ENCODE peak calls at places on chromosome 14, in four cellular contexts. J is CD8-positive, alpha-beta memory T cell; Q is left ventricle myocardium inferior; K is epithelial cell of proximal tubule. G is an unnamed sample.

GRCh38 chr14:38111046-38111445 is 96.7 kb upstream of the SSTR1 start:
- DNase-seq in J (no peak), Q (no peak), K (no peak), G (no peak)

GRCh38 chr14:22552001-22552826 is 36.8 kb downstream of the DAD1 start:
- DNase-seq in J (no peak), Q (no peak), K (no peak), G (no peak)

GRCh38 chr14:95296595-95297365 is 22.9 kb downstream of the CLMN start:
- DNase-seq in J (no peak), Q (no peak), K (no peak), G (no peak)

GRCh38 chr14:54739514-54739913 is 163.1 kb downstream of the GCH1 start:
- DNase-seq in J (no peak), Q (no peak), K (no peak), G (no peak)

GRCh38 chr14:37585101-37585479 is 10.0 kb downstream of the FOXA1 start:
- DNase-seq in J (no peak), Q (no peak), K (no peak), G (no peak)

GRCh38 chr14:50030049-50030448 is 86.3 kb downstream of the VCPKMT start:
- DNase-seq in J (no peak), Q (no peak), K (no peak), G (no peak)

GRCh38 chr14:34204774-34205173 is 253.9 kb upstream of the EGLN3 start:
- DNase-seq in J (no peak), Q (no peak), K (no peak), G (no peak)

GRCh38 chr14:68285421-68286179 is 466.0 kb downstream of the RAD51B start:
- DNase-seq in J (peak), Q (no peak), K (no peak), G (no peak)

GRCh38 chr14:95066427-95066986 is 90.8 kb downstream of the DICER1 start:
- DNase-seq in J (no peak), Q (no peak), K (no peak), G (no peak)

GRCh38 chr14:32244404-32244803 is 41.3 kb upstream of the RNU6-8 start:
- DNase-seq in J (no peak), Q (no peak), K (no peak), G (no peak)

GRCh38 chr14:90645842-90646443 is 170.3 kb downstream of the TTC7B start:
- DNase-seq in J (no peak), Q (no peak), K (peak), G (no peak)

GRCh38 chr14:60102389-60102788 is 10.7 kb downstream of the PCNX4 start:
- DNase-seq in J (no peak), Q (no peak), K (no peak), G (peak)

GRCh38 chr14:50062438-50063039 is 53.8 kb downstream of the VCPKMT start:
- DNase-seq in J (peak), Q (no peak), K (no peak), G (peak)

GRCh38 chr14:96631621-96632362 is 129.6 kb downstream of the PAPOLA start:
- DNase-seq in J (no peak), Q (no peak), K (no peak), G (no peak)

GRCh38 chr14:102197317-102197850 is 57.7 kb downstream of the WDR20 start:
- DNase-seq in J (no peak), Q (no peak), K (no peak), G (no peak)

GRCh38 chr14:36659010-36659821 is 2.4 kb upstream of the PAX9 start:
- DNase-seq in J (no peak), Q (no peak), K (no peak), G (no peak)

GRCh38 chr14:87066221-87066817 is 926.7 kb downstream of the GALC start:
- DNase-seq in J (no peak), Q (no peak), K (no peak), G (no peak)

GRCh38 chr14:99664636-99665273 is 19.3 kb upstream of the CYP46A1 start:
- DNase-seq in J (no peak), Q (no peak), K (no peak), G (no peak)

GRCh38 chr14:28461379-28461778 is 305.2 kb upstream of the FOXG1 start:
- DNase-seq in J (no peak), Q (no peak), K (no peak), G (peak)

GRCh38 chr14:105099778-105100177 is 34.5 kb upstream of the GPR132 start:
- DNase-seq in J (no peak), Q (no peak), K (no peak), G (no peak)

GRCh38 chr14:63713765-63714164 is 14.1 kb downstream of the SGPP1 start:
- DNase-seq in J (no peak), Q (no peak), K (no peak), G (peak)

GRCh38 chr14:29282169-29282568 is 515.6 kb downstream of the FOXG1 start:
- DNase-seq in J (no peak), Q (no peak), K (no peak), G (no peak)

DNA sequence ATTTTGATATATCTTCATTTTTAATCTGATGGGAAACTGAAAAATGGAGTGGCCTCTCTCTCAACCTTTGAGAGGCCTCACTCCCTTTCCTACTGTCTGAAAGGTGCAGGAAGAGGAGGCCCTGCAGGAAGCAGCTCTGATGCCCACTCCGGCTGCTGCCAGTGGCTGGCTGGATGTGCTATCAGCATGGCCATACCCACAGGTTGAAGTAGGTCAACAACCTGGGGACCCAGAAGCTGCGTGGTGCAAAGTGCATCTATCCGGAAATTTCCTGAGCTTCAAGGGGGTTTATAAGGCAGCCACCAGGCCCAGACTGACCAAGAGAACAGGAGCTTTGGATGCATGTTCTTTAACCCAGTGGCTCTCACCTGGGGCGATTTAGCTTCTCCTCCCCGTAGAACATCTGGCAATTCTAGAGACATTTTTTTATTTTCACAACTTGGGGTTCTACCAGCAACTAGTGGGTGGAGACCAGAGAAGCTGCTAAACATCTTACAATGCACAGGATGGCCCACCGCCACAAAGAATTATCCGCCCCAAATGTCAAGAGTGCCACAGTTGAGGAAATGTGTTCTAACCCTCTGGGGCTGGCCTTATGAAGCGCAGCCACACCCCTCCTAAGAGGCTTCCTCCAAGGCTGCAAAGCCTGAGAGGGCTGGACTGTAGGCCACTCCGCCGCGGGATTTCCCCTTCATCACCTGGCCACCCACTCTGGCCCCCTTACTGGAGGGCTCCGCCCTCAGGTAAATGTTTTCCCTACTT is 8.2 kb upstream of the BATF start:
- DNase-seq in J (peak), Q (no peak), K (no peak), G (no peak)
- H3K4me3 ChIP-seq in J (no peak), Q (no peak), K (no peak), G (no peak)

GRCh38 chr14:61188196-61188595 is 92.9 kb downstream of the TMEM30B start:
- DNase-seq in J (no peak), Q (peak), K (no peak), G (no peak)
- H3K4me3 ChIP-seq in J (no peak), Q (peak), K (peak), G (no peak)

GRCh38 chr14:93977171-93977570 is 801 bp upstream of the ASB2 start:
- DNase-seq in J (no peak), Q (no peak), K (no peak), G (no peak)

GRCh38 chr14:93975791-93976476 is 436 bp downstream of the ASB2 start:
- DNase-seq in J (no peak), Q (no peak), K (no peak), G (no peak)

GRCh38 chr14:93974833-93975232 is 1.5 kb downstream of the ASB2 start:
- DNase-seq in J (no peak), Q (peak), K (no peak), G (no peak)

GRCh38 chr14:93977790-93978581 is 1.6 kb upstream of the ASB2 start:
- DNase-seq in J (peak), Q (no peak), K (no peak), G (no peak)

GRCh38 chr14:93976477-93977057 is at the start of gene ASB2:
- DNase-seq in J (no peak), Q (no peak), K (no peak), G (no peak)
- H3K4me3 ChIP-seq in J (peak), Q (peak), K (no peak), G (no peak)

GRCh38 chr14:74144789-74145188 is 60.0 kb downstream of the LIN52 start:
- DNase-seq in J (no peak), Q (no peak), K (no peak), G (no peak)
- H3K4me3 ChIP-seq in J (no peak), Q (no peak), K (no peak), G (no peak)